ENCODE peak calls at places on chromosome 19, in four cellular contexts. One of them, this sample, is unnamed.
A peak's percentile ranks its signal among the peaks of the same experiment; 100 is the strongest.

GRCh38 chr19:677201-677600 is 1.0 kb downstream of the FSTL3 start:
- DNase-seq in CD4-positive, alpha-beta T cell: no peak
- DNase-seq in GM20000: no peak
- DNase-seq in AG09319: peak; percentile 44
- DNase-seq in this sample: no peak

GRCh38 chr19:15813916-15814315 is 1.5 kb downstream of the OR10H1 start:
- DNase-seq in CD4-positive, alpha-beta T cell: no peak
- DNase-seq in GM20000: no peak
- DNase-seq in AG09319: no peak
- DNase-seq in this sample: no peak

GRCh38 chr19:39951686-39952085 is 17.3 kb upstream of the FCGBP start:
- DNase-seq in CD4-positive, alpha-beta T cell: no peak
- DNase-seq in GM20000: no peak
- DNase-seq in AG09319: no peak
- DNase-seq in this sample: no peak

GRCh38 chr19:38774181-38774950 is 1.0 kb upstream of the LGALS7 start:
- DNase-seq in CD4-positive, alpha-beta T cell: no peak
- DNase-seq in GM20000: no peak
- DNase-seq in AG09319: no peak
- DNase-seq in this sample: no peak

GRCh38 chr19:48249502-48250014 is 6.2 kb downstream of the CARD8 start:
- DNase-seq in CD4-positive, alpha-beta T cell: peak; percentile 71
- DNase-seq in GM20000: peak; percentile 44
- DNase-seq in AG09319: no peak
- DNase-seq in this sample: peak; percentile 41

GRCh38 chr19:917323-918151 is at the start of gene KISS1R:
- DNase-seq in CD4-positive, alpha-beta T cell: peak; percentile 65
- DNase-seq in GM20000: peak; percentile 85
- DNase-seq in AG09319: no peak
- DNase-seq in this sample: peak; percentile 71

GRCh38 chr19:46471778-46472543 is 598 bp upstream of the PNMA8A start:
- DNase-seq in CD4-positive, alpha-beta T cell: no peak
- DNase-seq in GM20000: no peak
- DNase-seq in AG09319: no peak
- DNase-seq in this sample: no peak

GRCh38 chr19:31438401-31439269 is 89.4 kb upstream of the TSHZ3 start:
- DNase-seq in CD4-positive, alpha-beta T cell: no peak
- DNase-seq in GM20000: no peak
- DNase-seq in AG09319: no peak
- DNase-seq in this sample: no peak

GRCh38 chr19:45161715-45162463 is 1.1 kb upstream of the NKPD1 start:
- DNase-seq in CD4-positive, alpha-beta T cell: no peak
- DNase-seq in GM20000: no peak
- DNase-seq in AG09319: no peak
- DNase-seq in this sample: no peak

GRCh38 chr19:38703509-38703908 is 40.8 kb downstream of the CAPN12 start:
- DNase-seq in CD4-positive, alpha-beta T cell: no peak
- DNase-seq in GM20000: no peak
- DNase-seq in AG09319: no peak
- DNase-seq in this sample: no peak

GRCh38 chr19:28705008-28705407 is 507.9 kb downstream of the UQCRFS1 start:
- DNase-seq in CD4-positive, alpha-beta T cell: no peak
- DNase-seq in GM20000: no peak
- DNase-seq in AG09319: peak; percentile 27
- DNase-seq in this sample: no peak

GRCh38 chr19:8423821-8424223 is 10.7 kb downstream of the MARCHF2 start:
- DNase-seq in CD4-positive, alpha-beta T cell: no peak
- DNase-seq in GM20000: no peak
- DNase-seq in AG09319: peak; percentile 94
- DNase-seq in this sample: no peak

GRCh38 chr19:44643605-44644390 is at the start of gene PVR:
- DNase-seq in CD4-positive, alpha-beta T cell: peak; percentile 36
- DNase-seq in GM20000: peak; percentile 68
- DNase-seq in AG09319: no peak
- DNase-seq in this sample: no peak

GRCh38 chr19:4049432-4049831 is 17.3 kb downstream of the ZBTB7A start:
- DNase-seq in CD4-positive, alpha-beta T cell: no peak
- DNase-seq in GM20000: no peak
- DNase-seq in AG09319: no peak
- DNase-seq in this sample: no peak

GRCh38 chr19:30102666-30103065 is 160.6 kb downstream of the URI1 start:
- DNase-seq in CD4-positive, alpha-beta T cell: no peak
- DNase-seq in GM20000: no peak
- DNase-seq in AG09319: no peak
- DNase-seq in this sample: no peak

GRCh38 chr19:29378126-29378525 is 147.7 kb upstream of the VSTM2B start:
- DNase-seq in CD4-positive, alpha-beta T cell: no peak
- DNase-seq in GM20000: no peak
- DNase-seq in AG09319: no peak
- DNase-seq in this sample: no peak

GRCh38 chr19:45768644-45769053 is 403 bp downstream of the SIX5 start:
- DNase-seq in CD4-positive, alpha-beta T cell: no peak
- DNase-seq in GM20000: no peak
- DNase-seq in AG09319: no peak
- DNase-seq in this sample: peak; percentile 42

GRCh38 chr19:5062799-5063198 is 93.9 kb downstream of the KDM4B start:
- DNase-seq in CD4-positive, alpha-beta T cell: no peak
- DNase-seq in GM20000: no peak
- DNase-seq in AG09319: no peak
- DNase-seq in this sample: no peak

GRCh38 chr19:45348367-45349125 is 8.0 kb downstream of the KLC3 start:
- DNase-seq in CD4-positive, alpha-beta T cell: no peak
- DNase-seq in GM20000: no peak
- DNase-seq in AG09319: no peak
- DNase-seq in this sample: no peak

GRCh38 chr19:11142528-11143171 is 12.9 kb downstream of the SPC24 start:
- DNase-seq in CD4-positive, alpha-beta T cell: no peak
- DNase-seq in GM20000: no peak
- DNase-seq in AG09319: peak; percentile 90
- DNase-seq in this sample: no peak

GRCh38 chr19:7272856-7273578 is 21.2 kb downstream of the INSR start:
- DNase-seq in CD4-positive, alpha-beta T cell: no peak
- DNase-seq in GM20000: peak; percentile 69
- DNase-seq in AG09319: no peak
- DNase-seq in this sample: no peak

GRCh38 chr19:39264306-39265290 is 3.6 kb upstream of the IFNL2 start:
- DNase-seq in CD4-positive, alpha-beta T cell: no peak
- DNase-seq in GM20000: no peak
- DNase-seq in AG09319: no peak
- DNase-seq in this sample: no peak

GRCh38 chr19:23792784-23793183 is 34.1 kb upstream of the ZNF681 start:
- DNase-seq in CD4-positive, alpha-beta T cell: no peak
- DNase-seq in GM20000: no peak
- DNase-seq in AG09319: no peak
- DNase-seq in this sample: no peak

GRCh38 chr19:41294393-41294792 is 15.6 kb upstream of the CCDC97 start:
- DNase-seq in CD4-positive, alpha-beta T cell: no peak
- DNase-seq in GM20000: no peak
- DNase-seq in AG09319: no peak
- DNase-seq in this sample: no peak

GRCh38 chr19:47699360-47699917 is 13.8 kb upstream of the EHD2 start:
- DNase-seq in CD4-positive, alpha-beta T cell: peak; percentile 63
- DNase-seq in GM20000: peak; percentile 92
- DNase-seq in AG09319: no peak
- DNase-seq in this sample: peak; percentile 41

GRCh38 chr19:15631817-15632216 is 8.9 kb upstream of the CYP4F3 start:
- DNase-seq in CD4-positive, alpha-beta T cell: no peak
- DNase-seq in GM20000: no peak
- DNase-seq in AG09319: no peak
- DNase-seq in this sample: no peak

GRCh38 chr19:4986471-4986888 is 17.6 kb downstream of the KDM4B start:
- DNase-seq in CD4-positive, alpha-beta T cell: no peak
- DNase-seq in GM20000: no peak
- DNase-seq in AG09319: no peak
- DNase-seq in this sample: no peak

GRCh38 chr19:772730-773436 is 22.0 kb downstream of the MISP start:
- DNase-seq in CD4-positive, alpha-beta T cell: no peak
- DNase-seq in GM20000: no peak
- DNase-seq in AG09319: no peak
- DNase-seq in this sample: no peak

DNA sequence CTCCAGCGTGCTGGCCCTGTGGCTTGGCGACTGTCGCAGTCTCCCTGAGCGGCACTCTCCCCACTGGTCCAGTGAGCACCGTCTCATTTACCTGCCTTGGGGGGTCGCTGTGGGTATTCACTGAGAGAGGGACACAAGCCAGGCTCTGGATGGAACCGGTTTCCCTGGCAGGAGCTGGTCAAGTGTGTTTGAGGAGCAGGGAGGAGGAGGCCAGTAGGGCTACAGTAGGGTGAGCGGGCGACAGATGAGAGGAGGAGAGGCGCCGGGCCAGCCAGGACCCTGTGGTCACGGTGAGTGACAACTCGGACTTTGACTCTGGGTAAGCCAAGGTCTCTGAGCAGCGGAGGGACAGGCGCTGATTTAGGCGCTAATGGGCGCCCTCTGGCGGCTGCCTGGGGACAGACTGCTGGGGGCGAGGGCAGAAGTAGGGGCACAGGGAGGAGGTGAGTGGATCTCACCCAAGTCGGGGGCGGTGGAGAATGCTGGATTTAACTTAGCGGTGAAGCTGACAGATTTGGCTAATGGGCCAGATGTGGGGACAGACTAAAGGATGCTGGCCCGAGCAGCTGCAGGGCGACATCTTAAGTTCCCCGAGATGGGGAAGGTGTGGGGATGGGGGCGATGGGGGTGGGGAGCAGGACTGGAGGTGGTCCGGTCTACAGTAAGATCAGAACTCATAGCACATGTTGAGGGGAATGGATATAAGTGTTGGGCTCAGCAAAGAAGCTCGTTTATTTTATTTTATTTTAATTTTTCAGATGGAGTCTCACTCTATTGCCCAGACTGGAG is 4.7 kb upstream of the PRMT1 start:
- DNase-seq in CD4-positive, alpha-beta T cell: peak; percentile 81
- DNase-seq in GM20000: peak; percentile 91
- DNase-seq in AG09319: no peak
- DNase-seq in this sample: peak; percentile 70
- TF ChIP-seq CTCF in CD4-positive, alpha-beta T cell: peak; percentile 91
- TF ChIP-seq CTCF in GM20000: peak; percentile 93
- TF ChIP-seq CTCF in AG09319: peak; percentile 97
- TF ChIP-seq CTCF in this sample: peak; percentile 27

DNA sequence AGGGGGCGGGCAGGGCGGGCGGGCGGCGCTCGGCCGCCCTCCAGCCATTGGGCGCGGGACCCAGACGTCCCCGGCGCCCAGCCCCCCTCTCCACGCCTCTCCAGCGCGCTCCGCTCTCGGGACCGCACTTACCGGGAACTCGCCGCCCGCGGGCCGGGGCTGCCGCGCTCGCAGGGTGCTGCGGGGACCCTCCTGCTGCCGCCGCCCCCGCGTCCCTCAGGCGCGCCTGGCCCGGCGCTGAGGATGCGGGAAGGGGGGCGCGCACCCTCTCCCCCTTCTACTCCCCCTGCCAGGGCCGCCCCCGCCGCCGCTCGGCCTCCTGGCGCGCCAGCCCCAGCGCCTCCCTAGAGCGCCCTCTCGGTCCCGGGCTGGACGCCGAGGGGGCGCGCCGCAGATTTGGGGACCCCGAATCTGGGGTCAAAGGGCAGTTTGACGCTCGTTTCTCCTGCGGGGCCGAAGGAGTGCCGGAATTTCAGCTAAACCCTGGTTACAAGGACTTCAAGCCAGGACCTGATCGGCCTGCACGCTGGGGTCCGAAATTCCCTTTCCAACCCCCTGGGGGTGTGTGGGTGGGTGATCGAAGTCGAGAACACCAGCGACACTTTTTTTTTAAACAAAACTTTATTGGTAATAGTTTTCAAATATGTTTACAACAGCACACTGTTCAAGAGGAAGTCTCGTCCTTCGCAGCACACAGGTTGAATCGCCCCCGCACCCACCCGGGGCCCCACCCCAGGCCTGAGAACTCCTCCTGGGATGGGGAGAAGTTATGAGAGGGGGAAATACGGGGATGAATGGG is 734 bp upstream of the SAMD1 start:
- DNase-seq in CD4-positive, alpha-beta T cell: peak; percentile 61
- DNase-seq in GM20000: peak; percentile 97
- DNase-seq in AG09319: no peak
- DNase-seq in this sample: peak; percentile 81
- TF ChIP-seq CTCF in CD4-positive, alpha-beta T cell: peak; percentile 27
- TF ChIP-seq CTCF in GM20000: no peak
- TF ChIP-seq CTCF in AG09319: peak; percentile 24
- TF ChIP-seq CTCF in this sample: no peak

GRCh38 chr19:58362272-58362994 is at the start of gene ZNF497:
- DNase-seq in CD4-positive, alpha-beta T cell: peak; percentile 97
- DNase-seq in GM20000: peak; percentile 100
- DNase-seq in AG09319: peak; percentile 92
- DNase-seq in this sample: peak; percentile 98
- TF ChIP-seq CTCF in CD4-positive, alpha-beta T cell: no peak
- TF ChIP-seq CTCF in GM20000: no peak
- TF ChIP-seq CTCF in AG09319: no peak
- TF ChIP-seq CTCF in this sample: no peak

DNA sequence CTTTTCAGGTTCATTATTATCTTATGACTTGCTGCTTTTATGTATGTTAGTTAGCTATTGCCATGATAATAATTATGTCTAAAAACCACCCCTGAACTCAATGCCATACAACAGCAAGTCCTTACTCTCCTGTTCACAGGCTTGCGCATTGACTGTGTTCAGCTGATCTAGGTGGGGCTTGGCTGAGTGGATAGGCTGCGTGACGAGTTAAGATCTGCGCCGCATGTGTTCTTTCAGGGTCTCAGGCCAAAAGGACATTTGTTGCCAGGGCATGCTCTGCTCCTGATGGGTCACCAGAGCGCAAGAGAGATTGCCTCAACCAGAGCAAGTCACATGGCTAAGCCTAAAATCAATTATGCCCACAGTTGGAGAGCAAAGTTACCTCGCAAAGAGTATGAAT is 859 bp downstream of the ZNF568 start:
- DNase-seq in CD4-positive, alpha-beta T cell: no peak
- DNase-seq in GM20000: no peak
- DNase-seq in AG09319: no peak
- DNase-seq in this sample: no peak
- TF ChIP-seq CTCF in CD4-positive, alpha-beta T cell: no peak
- TF ChIP-seq CTCF in GM20000: no peak
- TF ChIP-seq CTCF in AG09319: no peak
- TF ChIP-seq CTCF in this sample: no peak

GRCh38 chr19:33812388-33813330 is 16.0 kb downstream of the KCTD15 start:
- DNase-seq in CD4-positive, alpha-beta T cell: peak; percentile 16
- DNase-seq in GM20000: no peak
- DNase-seq in AG09319: no peak
- DNase-seq in this sample: no peak
- TF ChIP-seq CTCF in CD4-positive, alpha-beta T cell: no peak
- TF ChIP-seq CTCF in GM20000: no peak
- TF ChIP-seq CTCF in AG09319: no peak
- TF ChIP-seq CTCF in this sample: no peak

GRCh38 chr19:52343548-52343947 is 7.5 kb downstream of the ZNF610 start:
- DNase-seq in CD4-positive, alpha-beta T cell: peak; percentile 43
- DNase-seq in GM20000: peak; percentile 37
- DNase-seq in AG09319: no peak
- DNase-seq in this sample: no peak
- TF ChIP-seq CTCF in CD4-positive, alpha-beta T cell: peak; percentile 63
- TF ChIP-seq CTCF in GM20000: peak; percentile 39
- TF ChIP-seq CTCF in AG09319: peak; percentile 19
- TF ChIP-seq CTCF in this sample: no peak

DNA sequence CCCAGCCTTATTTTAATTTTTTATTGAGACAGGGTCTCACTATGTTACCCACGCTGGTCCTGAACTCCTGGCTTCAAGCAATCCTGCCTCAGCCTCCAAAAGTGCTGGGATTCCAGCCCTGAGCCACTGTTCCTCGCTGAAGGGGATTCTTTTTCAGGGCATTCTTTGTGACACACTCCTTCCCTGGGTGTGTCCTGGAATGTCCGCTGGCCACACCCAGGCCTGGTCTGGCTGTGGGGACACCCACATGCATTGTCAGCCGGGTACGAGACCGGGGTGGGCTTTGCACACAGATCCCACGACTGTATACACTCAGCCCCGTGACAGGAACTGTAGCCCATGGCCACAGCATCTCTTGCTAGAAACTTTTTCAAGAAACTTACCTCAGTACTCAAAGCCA is 34.4 kb upstream of the GATAD2A start:
- DNase-seq in CD4-positive, alpha-beta T cell: no peak
- DNase-seq in GM20000: no peak
- DNase-seq in AG09319: no peak
- DNase-seq in this sample: no peak
- TF ChIP-seq CTCF in CD4-positive, alpha-beta T cell: no peak
- TF ChIP-seq CTCF in GM20000: no peak
- TF ChIP-seq CTCF in AG09319: no peak
- TF ChIP-seq CTCF in this sample: no peak